ENCODE peak calls at places on chromosomes 4 and X, in five cellular contexts. X, Q, K, N and P are unnamed samples. For H3K4me1, the result is how much of the 10 kb centered on the place peaks cover.

GRCh38 chr4:179110356-179110755 is 1668.1 kb upstream of the AGA start:
- DNase-seq in X (no peak), Q (peak), K (no peak), N (no peak), P (no peak)

GRCh38 chrX:28979876-28980275 is 392.6 kb downstream of the IL1RAPL1 start:
- DNase-seq in X (no peak), Q (no peak), K (no peak), N (no peak), P (no peak)

GRCh38 chrX:45745479-45745878 is 544.8 kb upstream of the DIPK2B start:
- DNase-seq in X (no peak), Q (no peak), K (no peak), N (no peak), P (no peak)

GRCh38 chr4:40190880-40191815 is 5.7 kb upstream of the RHOH start:
- DNase-seq in X (no peak), Q (peak), K (no peak), N (no peak), P (no peak)

GRCh38 chr4:40309250-40309774 is 25.8 kb upstream of the CHRNA9 start:
- DNase-seq in X (peak), Q (peak), K (peak), N (no peak), P (peak)

GRCh38 chrX:48958635-48959094 is 1.3 kb upstream of the OTUD5 start:
- DNase-seq in X (peak), Q (peak), K (peak), N (no peak), P (peak)

GRCh38 chrX:118548831-118549230 is 53.2 kb downstream of the DOCK11 start:
- DNase-seq in X (no peak), Q (no peak), K (no peak), N (no peak), P (no peak)

GRCh38 chrX:23008431-23009099 is 8.8 kb downstream of the DDX53 start:
- DNase-seq in X (no peak), Q (peak), K (no peak), N (no peak), P (no peak)

GRCh38 chr4:123037809-123038208 is 115.4 kb upstream of the NUDT6 start:
- DNase-seq in X (no peak), Q (no peak), K (no peak), N (no peak), P (no peak)

GRCh38 chrX:14440109-14440508 is 89.2 kb upstream of the GLRA2 start:
- DNase-seq in X (no peak), Q (no peak), K (no peak), N (no peak), P (no peak)
- TF ChIP-seq EP300 in X (no peak), Q (no peak), K (no peak), N (no peak), P (no peak)

GRCh38 chrX:135396109-135396508 is 25.6 kb upstream of the SMIM10L2A start:
- DNase-seq in X (no peak), Q (peak), K (no peak), N (no peak), P (no peak)

GRCh38 chrX:135391734-135392133 is 30.0 kb upstream of the SMIM10L2A start:
- DNase-seq in X (no peak), Q (no peak), K (no peak), N (no peak), P (no peak)

GRCh38 chrX:135395064-135395463 is 26.7 kb upstream of the SMIM10L2A start:
- DNase-seq in X (no peak), Q (no peak), K (no peak), N (no peak), P (no peak)

GRCh38 chrX:135389717-135390116 is 32.0 kb upstream of the SMIM10L2A start:
- DNase-seq in X (no peak), Q (peak), K (no peak), N (no peak), P (no peak)

DNA sequence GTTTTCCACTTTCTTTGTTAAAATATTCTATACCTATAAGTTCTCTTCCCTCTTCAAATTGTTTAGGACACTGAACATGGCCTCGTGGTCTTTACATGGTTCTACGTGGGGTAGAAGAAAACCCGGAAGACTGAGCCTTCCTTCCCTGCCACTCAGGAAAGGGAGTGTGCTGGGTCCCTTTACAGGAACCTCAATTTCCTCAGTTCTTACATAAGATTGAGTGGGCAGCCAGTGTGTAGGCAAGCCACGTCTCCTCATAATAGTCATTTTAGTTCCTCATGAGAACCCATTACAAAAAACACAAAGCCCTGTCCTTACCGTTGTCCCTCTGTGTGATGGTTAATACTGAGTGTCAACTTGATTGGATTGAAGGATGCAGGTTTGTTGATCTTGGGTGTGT is 28.7 kb upstream of the SMIM10L2A start:
- DNase-seq in X (no peak), Q (no peak), K (no peak), N (no peak), P (no peak)
- H3K4me1 ChIP-seq in X (under half), Q (under half), K (under half), N (under half), P (under half)

GRCh38 chr4:94368459-94368858 is 25.8 kb upstream of the HPGDS start:
- DNase-seq in X (no peak), Q (no peak), K (no peak), N (no peak), P (no peak)
- TF ChIP-seq EP300 in X (no peak), Q (no peak), K (no peak), N (no peak), P (no peak)

DNA sequence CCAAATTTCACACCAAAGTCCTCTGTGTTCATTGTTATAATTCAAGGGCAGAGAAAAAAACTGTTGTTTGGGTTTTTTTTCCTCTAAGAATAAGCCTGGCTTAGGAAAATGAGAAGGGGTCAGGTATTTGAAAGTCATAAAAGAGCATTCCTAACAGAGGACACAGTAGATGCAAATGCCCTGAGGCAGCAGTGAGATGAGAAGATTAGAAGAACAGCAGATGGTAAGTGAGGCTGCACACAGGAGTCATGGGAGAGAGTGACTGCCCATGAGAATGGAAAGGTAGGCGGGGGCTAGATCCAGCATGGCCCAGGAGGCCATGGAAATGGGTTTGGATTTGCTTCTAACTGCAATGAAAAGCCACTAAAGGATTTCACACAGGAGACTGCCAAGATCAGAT is 107.5 kb upstream of the RBPJ start:
- DNase-seq in X (no peak), Q (no peak), K (no peak), N (no peak), P (no peak)
- H3K4me1 ChIP-seq in X (under half), Q (under half), K (under half), N (under half), P (under half)

GRCh38 chr4:83238393-83238792 is 46.2 kb downstream of the COQ2 start:
- DNase-seq in X (no peak), Q (no peak), K (no peak), N (no peak), P (no peak)

GRCh38 chr4:83241132-83241531 is 43.5 kb downstream of the COQ2 start:
- DNase-seq in X (no peak), Q (no peak), K (no peak), N (no peak), P (no peak)

GRCh38 chr4:83238849-83239248 is 45.7 kb downstream of the COQ2 start:
- DNase-seq in X (no peak), Q (no peak), K (no peak), N (no peak), P (no peak)

GRCh38 chr4:83237591-83237990 is 47.0 kb downstream of the COQ2 start:
- DNase-seq in X (no peak), Q (no peak), K (no peak), N (no peak), P (no peak)

DNA sequence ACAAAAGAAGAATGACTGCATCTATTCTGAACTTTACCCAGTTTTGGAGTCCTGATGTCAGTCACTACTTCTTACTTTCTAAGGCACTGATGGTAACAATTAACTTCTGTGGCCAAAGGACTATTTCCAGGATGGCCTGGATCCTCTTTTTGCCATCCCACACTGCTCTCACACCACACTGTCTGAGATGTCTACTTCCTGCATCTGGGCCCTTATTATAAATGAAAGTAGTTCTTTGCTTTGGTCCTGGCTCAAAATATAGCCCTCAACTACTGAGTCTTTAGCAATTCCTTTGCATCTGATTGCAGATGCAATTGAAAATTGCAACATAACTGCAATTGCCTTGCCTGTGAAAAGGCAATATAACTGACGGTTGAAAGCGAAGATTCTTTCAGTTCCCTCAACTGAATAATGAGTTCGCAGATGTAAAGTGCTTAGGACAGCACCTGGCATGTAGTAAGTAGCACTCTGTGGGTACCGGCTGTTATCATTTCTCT is 44.2 kb downstream of the COQ2 start:
- DNase-seq in X (no peak), Q (no peak), K (no peak), N (no peak), P (no peak)
- TF ChIP-seq EP300 in X (no peak), Q (no peak), K (no peak), N (no peak), P (no peak)

GRCh38 chr4:5040839-5041238 is 10.4 kb upstream of the STK32B start:
- DNase-seq in X (no peak), Q (no peak), K (no peak), N (no peak), P (no peak)

GRCh38 chr4:5044341-5044740 is 6.9 kb upstream of the STK32B start:
- DNase-seq in X (no peak), Q (no peak), K (no peak), N (no peak), P (no peak)

GRCh38 chr4:5041609-5042234 is 9.6 kb upstream of the STK32B start:
- DNase-seq in X (no peak), Q (no peak), K (no peak), N (no peak), P (no peak)

GRCh38 chr4:5045099-5045498 is 6.2 kb upstream of the STK32B start:
- DNase-seq in X (no peak), Q (no peak), K (no peak), N (no peak), P (no peak)

DNA sequence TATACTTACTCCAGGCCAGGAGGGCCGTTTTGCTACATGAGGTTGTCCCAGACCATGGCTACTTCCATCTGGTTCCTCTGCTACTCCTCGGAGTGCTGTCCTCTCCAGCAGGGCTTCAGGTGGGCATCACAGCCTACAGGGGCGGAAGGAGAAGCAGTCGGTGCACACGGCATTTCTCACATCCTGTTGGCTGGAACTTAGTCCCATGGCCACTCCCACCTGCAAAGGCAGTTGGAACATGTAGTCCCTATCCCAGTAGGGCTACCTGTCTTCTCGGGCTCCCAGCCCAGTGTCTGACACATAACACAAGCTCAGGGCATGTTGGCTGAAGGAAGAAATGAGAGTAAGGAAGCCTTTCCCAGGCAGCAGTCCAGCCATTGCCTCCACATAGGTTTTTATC is 7.7 kb upstream of the STK32B start:
- DNase-seq in X (no peak), Q (no peak), K (no peak), N (no peak), P (no peak)
- H3K4me1 ChIP-seq in X (under half), Q (under half), K (under half), N (under half), P (under half)

DNA sequence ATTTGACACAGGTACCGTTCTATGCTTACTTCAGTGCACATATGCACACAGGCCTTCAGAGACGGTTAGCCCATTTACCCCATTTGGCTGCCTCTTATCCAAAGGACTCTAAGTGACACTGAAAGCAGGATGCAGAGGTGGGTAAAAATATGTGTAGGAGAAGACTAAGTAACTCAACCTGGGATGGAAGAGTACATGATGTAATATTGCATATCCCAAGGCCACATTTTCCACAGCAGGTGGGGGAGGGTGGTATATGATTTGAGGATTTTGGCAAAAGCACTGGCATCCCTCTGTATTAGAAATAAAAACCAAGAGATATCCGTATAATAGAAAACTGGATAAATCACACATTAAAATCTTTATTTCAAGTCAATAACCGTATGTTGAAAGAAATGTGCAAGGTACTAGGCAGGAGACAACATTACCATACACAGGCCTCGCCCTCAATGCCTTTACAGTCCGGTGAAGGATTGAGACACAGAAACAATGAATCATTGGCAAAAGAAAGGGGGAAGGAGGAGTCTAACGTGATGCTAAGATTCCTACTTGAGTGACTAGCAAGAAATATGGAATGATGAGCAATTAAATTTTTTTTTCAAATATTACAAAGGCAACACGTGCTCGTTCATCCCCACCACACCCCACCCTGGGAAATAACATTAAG is 161.0 kb upstream of the RASGEF1B start:
- DNase-seq in X (no peak), Q (no peak), K (no peak), N (no peak), P (no peak)
- TF ChIP-seq EP300 in X (no peak), Q (no peak), K (no peak), N (no peak), P (no peak)

DNA sequence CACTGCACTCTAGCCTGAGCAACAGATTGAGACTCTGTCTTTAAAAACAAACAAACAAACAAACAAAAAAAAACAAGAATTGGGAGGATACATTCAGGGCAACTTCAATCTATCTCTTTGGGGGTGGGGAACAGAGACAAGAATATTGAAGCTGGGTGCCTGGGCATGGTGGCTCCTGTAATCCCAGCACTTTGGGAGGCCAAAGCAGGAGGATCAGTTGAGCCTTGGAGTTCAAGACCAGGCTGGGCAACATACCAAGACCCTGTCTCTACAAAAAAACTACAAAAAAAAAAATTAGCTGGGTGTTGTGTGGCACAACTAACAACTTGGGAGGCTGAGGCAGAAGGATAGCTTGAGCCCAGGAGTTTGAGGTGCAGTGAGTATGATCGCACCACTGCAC is 1.2 kb downstream of the LETM1 start:
- DNase-seq in X (no peak), Q (no peak), K (no peak), N (no peak), P (no peak)
- H3K4me1 ChIP-seq in X (under half), Q (under half), K (half or more), N (half or more), P (under half)

GRCh38 chr4:113169368-113169767 is 119.9 kb downstream of the ANK2 start:
- DNase-seq in X (no peak), Q (peak), K (no peak), N (no peak), P (no peak)

GRCh38 chr4:113170115-113170817 is 120.8 kb downstream of the ANK2 start:
- DNase-seq in X (no peak), Q (no peak), K (no peak), N (no peak), P (no peak)

GRCh38 chr4:113173865-113174264 is 124.4 kb downstream of the ANK2 start:
- DNase-seq in X (no peak), Q (no peak), K (no peak), N (no peak), P (no peak)

GRCh38 chr4:113173132-113173531 is 123.7 kb downstream of the ANK2 start:
- DNase-seq in X (no peak), Q (no peak), K (no peak), N (no peak), P (no peak)

DNA sequence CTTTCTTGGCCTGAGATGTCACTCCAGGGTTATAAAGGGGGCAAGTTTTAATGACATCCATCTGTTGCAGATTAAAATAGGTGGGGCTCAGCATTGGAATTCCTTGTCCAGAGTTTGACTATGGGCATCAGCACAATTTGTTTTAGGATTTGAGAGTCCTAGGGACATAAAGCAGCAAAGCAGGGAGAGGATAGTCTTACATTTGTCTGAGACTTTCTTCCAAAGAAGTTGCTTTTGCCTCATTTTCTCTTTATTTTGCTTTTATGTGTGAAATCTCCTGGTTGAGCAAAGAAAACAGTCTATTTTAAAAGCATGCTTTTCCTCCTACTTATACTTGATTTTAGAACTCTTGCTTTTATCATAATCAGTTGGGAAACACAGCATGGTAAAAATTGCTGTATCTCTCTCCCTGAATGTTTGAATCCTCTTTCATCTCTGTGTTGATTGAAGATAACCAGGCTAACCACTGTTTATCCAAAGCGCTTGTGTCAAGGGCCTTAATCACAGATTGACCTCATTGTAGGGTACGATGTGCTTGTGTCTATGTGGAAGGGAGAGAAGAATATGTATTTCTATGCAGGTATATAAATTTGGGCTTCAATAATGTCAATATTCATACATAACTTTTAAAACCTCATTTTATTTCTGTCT is 121.5 kb downstream of the ANK2 start:
- DNase-seq in X (no peak), Q (no peak), K (no peak), N (no peak), P (no peak)
- TF ChIP-seq EP300 in X (no peak), Q (no peak), K (no peak), N (no peak), P (no peak)